ENCODE peak calls at places on chromosomes 6 and 20, in four cellular contexts. X is sigmoid colon; T is CD8-positive, alpha-beta T cell; B is small intestine. P is an unnamed sample. For H3K4me1 and H3K27me3, the result is how much of the 10 kb centered on the place peaks cover.

GRCh38 chr6:37137201-37137880 is 32.6 kb upstream of the PIM1 start:
- DNase-seq in X (peak), T (peak), B (no peak), P (peak)

GRCh38 chr6:5517781-5518180 is 256.5 kb downstream of the FARS2 start:
- DNase-seq in X (no peak), T (peak), B (no peak), P (peak)

GRCh38 chr6:30206799-30207618 is 6.2 kb downstream of the TRIM26 start:
- DNase-seq in X (peak), T (no peak), B (peak), P (no peak)

GRCh38 chr20:47241345-47241781 is 115.1 kb downstream of the ZMYND8 start:
- DNase-seq in X (peak), T (no peak), B (peak), P (no peak)

GRCh38 chr20:10596726-10597125 is 77.1 kb downstream of the JAG1 start:
- DNase-seq in X (no peak), T (no peak), B (no peak), P (no peak)

GRCh38 chr6:37777272-37777736 is 42.2 kb upstream of the ZFAND3 start:
- DNase-seq in X (no peak), T (no peak), B (no peak), P (no peak)

GRCh38 chr6:27650620-27651370 is 177.9 kb upstream of the ZNF184 start:
- DNase-seq in X (no peak), T (no peak), B (no peak), P (no peak)

GRCh38 chr20:24812356-24812755 is 136.7 kb upstream of the CST7 start:
- DNase-seq in X (no peak), T (no peak), B (no peak), P (no peak)

GRCh38 chr6:80382796-80383195 is 276.3 kb downstream of the BCKDHB start:
- DNase-seq in X (no peak), T (no peak), B (no peak), P (no peak)

GRCh38 chr6:31559958-31560696 is 12.0 kb upstream of the LTA start:
- DNase-seq in X (peak), T (peak), B (peak), P (no peak)

GRCh38 chr6:90217621-90218496 is 78.8 kb downstream of the BACH2 start:
- DNase-seq in X (no peak), T (peak), B (peak), P (peak)

GRCh38 chr6:16623733-16624132 is 137.5 kb downstream of the ATXN1 start:
- DNase-seq in X (no peak), T (no peak), B (no peak), P (no peak)

GRCh38 chr6:71404145-71404966 is 115.7 kb downstream of the OGFRL1 start:
- DNase-seq in X (no peak), T (no peak), B (peak), P (no peak)

GRCh38 chr6:127148511-127148910 is 30.0 kb downstream of the RSPO3 start:
- DNase-seq in X (no peak), T (no peak), B (no peak), P (no peak)

GRCh38 chr6:108831104-108831503 is 17.1 kb upstream of the ARMC2 start:
- DNase-seq in X (no peak), T (no peak), B (no peak), P (no peak)

GRCh38 chr6:158047120-158047518 is 65.5 kb downstream of the SYNJ2 start:
- DNase-seq in X (no peak), T (peak), B (peak), P (peak)

GRCh38 chr6:49966334-49966733 is 2.4 kb upstream of the DEFB114 start:
- DNase-seq in X (no peak), T (no peak), B (no peak), P (no peak)

GRCh38 chr20:57398231-57398821 is 7.1 kb downstream of the RBM38 start:
- DNase-seq in X (peak), T (peak), B (peak), P (peak)

GRCh38 chr6:48087448-48087847 is 23.5 kb downstream of the PTCHD4 start:
- DNase-seq in X (no peak), T (no peak), B (no peak), P (no peak)

GRCh38 chr6:134512946-134513345 is 195.0 kb upstream of the SGK1 start:
- DNase-seq in X (no peak), T (no peak), B (no peak), P (no peak)

GRCh38 chr6:127207591-127208120 is 59.0 kb upstream of the RNF146 start:
- DNase-seq in X (no peak), T (no peak), B (no peak), P (no peak)

GRCh38 chr6:85726206-85726605 is 83.5 kb upstream of the SYNCRIP start:
- DNase-seq in X (no peak), T (no peak), B (no peak), P (no peak)

GRCh38 chr6:29461021-29461814 is 4.3 kb downstream of the OR2H1 start:
- DNase-seq in X (no peak), T (no peak), B (no peak), P (no peak)

GRCh38 chr6:39301606-39302005 is 12.6 kb downstream of the KCNK17 start:
- DNase-seq in X (no peak), T (no peak), B (no peak), P (no peak)

GRCh38 chr6:6688283-6688682 is 99.8 kb downstream of the LY86 start:
- DNase-seq in X (no peak), T (no peak), B (no peak), P (no peak)

GRCh38 chr20:34017610-34018009 is 23.9 kb downstream of the RALY start:
- DNase-seq in X (no peak), T (no peak), B (no peak), P (no peak)

GRCh38 chr6:155351273-155352129 is 37.2 kb upstream of the TFB1M start:
- DNase-seq in X (no peak), T (no peak), B (no peak), P (no peak)

GRCh38 chr6:16437095-16437494 is 198.7 kb downstream of the GMPR start:
- DNase-seq in X (no peak), T (no peak), B (no peak), P (no peak)

GRCh38 chr20:23132930-23133559 is 46.9 kb upstream of the CD93 start:
- DNase-seq in X (peak), T (no peak), B (no peak), P (no peak)

GRCh38 chr6:111680013-111680712 is 74.5 kb upstream of the TRAF3IP2 start:
- DNase-seq in X (no peak), T (no peak), B (no peak), P (no peak)

GRCh38 chr6:114432380-114432779 is 89.6 kb upstream of the HS3ST5 start:
- DNase-seq in X (no peak), T (no peak), B (no peak), P (no peak)

GRCh38 chr6:152313542-152314482 is 323.4 kb downstream of the SYNE1 start:
- DNase-seq in X (no peak), T (no peak), B (no peak), P (no peak)

GRCh38 chr20:13262701-13263335 is 41.7 kb downstream of the ISM1 start:
- DNase-seq in X (no peak), T (no peak), B (no peak), P (no peak)

GRCh38 chr6:25717856-25718740 is 36.4 kb upstream of the SLC17A4 start:
- DNase-seq in X (no peak), T (no peak), B (peak), P (peak)

GRCh38 chr20:828987-829386 is 4.5 kb upstream of the FAM110A start:
- DNase-seq in X (peak), T (no peak), B (peak), P (no peak)

GRCh38 chr6:12051861-12052368 is 39.8 kb downstream of the HIVEP1 start:
- DNase-seq in X (no peak), T (peak), B (no peak), P (peak)

GRCh38 chr6:33421344-33421643 is 1.4 kb downstream of the SYNGAP1 start:
- DNase-seq in X (no peak), T (no peak), B (no peak), P (no peak)
- H3K4me3 ChIP-seq in X (no peak), T (no peak), B (no peak), P (no peak)

GRCh38 chr20:31664696-31665354 is 27.1 kb downstream of the COX4I2 start:
- DNase-seq in X (no peak), T (no peak), B (no peak), P (no peak)
- H3K4me1 ChIP-seq in X (half or more), T (under half), B (under half), P (under half)

GRCh38 chr20:62225026-62225425 is 4.9 kb upstream of the HRH3 start:
- DNase-seq in X (no peak), T (no peak), B (no peak), P (no peak)
- H3K27me3 ChIP-seq in X (half or more), T (under half), B (under half), P (under half)

DNA sequence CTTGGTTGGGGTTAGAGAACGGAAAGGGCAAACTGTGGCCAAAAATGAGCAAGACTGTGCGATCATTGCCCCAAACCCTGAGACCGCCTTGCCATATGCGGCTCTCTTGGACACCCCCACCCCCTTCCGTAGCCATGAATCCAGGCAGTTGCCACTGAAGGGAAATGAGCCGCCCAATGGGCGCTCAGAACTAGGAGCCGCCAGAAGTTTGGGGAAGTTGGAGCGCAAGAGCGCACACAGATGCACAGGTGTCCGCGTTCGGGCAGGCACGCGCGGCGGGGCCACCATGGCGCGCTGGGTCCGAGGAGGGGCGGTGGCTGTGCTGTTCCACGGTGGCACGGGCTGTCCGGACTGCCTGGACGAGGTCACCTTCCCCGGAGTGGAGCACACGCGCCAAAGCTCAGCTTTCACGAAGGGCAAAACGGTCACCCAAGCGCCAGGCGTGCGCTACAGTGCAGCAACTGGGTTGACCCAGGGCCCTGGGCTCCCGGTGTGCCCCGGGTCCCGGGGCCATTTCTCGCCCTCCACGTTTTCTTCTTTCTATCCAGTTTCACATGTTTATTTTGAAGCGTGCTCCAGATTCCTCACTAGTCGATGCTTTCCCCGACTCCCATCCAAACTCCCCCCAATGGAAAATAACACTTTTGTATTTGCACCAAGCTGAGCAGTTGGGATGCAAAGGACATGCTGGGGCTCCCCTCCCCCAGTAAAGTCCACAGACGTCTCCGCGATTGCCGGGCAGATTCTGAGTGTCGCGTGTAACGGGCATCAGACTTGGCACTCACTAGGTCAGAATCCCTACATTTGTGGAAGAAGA is 903 bp upstream of the PDE10A start:
- DNase-seq in X (no peak), T (no peak), B (no peak), P (no peak)
- H3K4me3 ChIP-seq in X (peak), T (no peak), B (no peak), P (no peak)

GRCh38 chr6:144347447-144347758 is 62.3 kb downstream of the UTRN start:
- DNase-seq in X (no peak), T (no peak), B (no peak), P (no peak)
- H3K4me1 ChIP-seq in X (under half), T (half or more), B (under half), P (half or more)

GRCh38 chr20:63253438-63254236 is 626 bp downstream of the NKAIN4 start:
- DNase-seq in X (no peak), T (no peak), B (no peak), P (no peak)
- H3K27me3 ChIP-seq in X (half or more), T (under half), B (under half), P (under half)

GRCh38 chr6:132414761-132415160 is 13.5 kb upstream of the MOXD1 start:
- DNase-seq in X (no peak), T (no peak), B (no peak), P (no peak)
- H3K4me3 ChIP-seq in X (no peak), T (no peak), B (no peak), P (no peak)

GRCh38 chr6:34231566-34232336 is 4.9 kb upstream of the HMGA1 start:
- DNase-seq in X (no peak), T (no peak), B (no peak), P (no peak)
- H3K4me1 ChIP-seq in X (under half), T (under half), B (under half), P (under half)

DNA sequence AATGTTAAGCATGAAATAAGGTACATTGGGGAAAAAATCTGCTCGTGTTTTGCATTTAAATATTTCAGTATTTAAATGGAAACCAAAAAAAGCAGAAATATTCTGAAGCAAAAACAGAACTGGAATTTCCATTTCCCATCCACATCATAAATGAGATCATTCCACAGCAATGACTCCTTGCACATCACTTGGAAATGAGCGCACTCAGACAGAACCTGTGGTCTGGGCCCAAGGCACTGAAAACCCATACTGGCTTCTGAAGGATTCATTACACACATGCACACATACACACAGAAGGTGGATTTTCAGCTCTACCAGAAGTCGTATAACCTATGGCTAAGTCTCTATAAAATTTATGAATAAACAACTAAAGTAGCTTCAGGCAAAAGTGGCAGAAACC is 174.8 kb downstream of the IBTK start:
- DNase-seq in X (no peak), T (no peak), B (no peak), P (no peak)
- H3K27me3 ChIP-seq in X (under half), T (under half), B (under half), P (under half)

GRCh38 chr20:2751868-2752630 is 48.4 kb downstream of the CPXM1 start:
- DNase-seq in X (peak), T (peak), B (peak), P (peak)

GRCh38 chr20:2749343-2749950 is 51.0 kb downstream of the CPXM1 start:
- DNase-seq in X (peak), T (no peak), B (no peak), P (no peak)

GRCh38 chr20:2749951-2750342 is 50.5 kb downstream of the CPXM1 start:
- DNase-seq in X (peak), T (no peak), B (peak), P (no peak)

GRCh38 chr20:2751347-2751867 is 49.0 kb downstream of the CPXM1 start:
- DNase-seq in X (peak), T (no peak), B (peak), P (no peak)

DNA sequence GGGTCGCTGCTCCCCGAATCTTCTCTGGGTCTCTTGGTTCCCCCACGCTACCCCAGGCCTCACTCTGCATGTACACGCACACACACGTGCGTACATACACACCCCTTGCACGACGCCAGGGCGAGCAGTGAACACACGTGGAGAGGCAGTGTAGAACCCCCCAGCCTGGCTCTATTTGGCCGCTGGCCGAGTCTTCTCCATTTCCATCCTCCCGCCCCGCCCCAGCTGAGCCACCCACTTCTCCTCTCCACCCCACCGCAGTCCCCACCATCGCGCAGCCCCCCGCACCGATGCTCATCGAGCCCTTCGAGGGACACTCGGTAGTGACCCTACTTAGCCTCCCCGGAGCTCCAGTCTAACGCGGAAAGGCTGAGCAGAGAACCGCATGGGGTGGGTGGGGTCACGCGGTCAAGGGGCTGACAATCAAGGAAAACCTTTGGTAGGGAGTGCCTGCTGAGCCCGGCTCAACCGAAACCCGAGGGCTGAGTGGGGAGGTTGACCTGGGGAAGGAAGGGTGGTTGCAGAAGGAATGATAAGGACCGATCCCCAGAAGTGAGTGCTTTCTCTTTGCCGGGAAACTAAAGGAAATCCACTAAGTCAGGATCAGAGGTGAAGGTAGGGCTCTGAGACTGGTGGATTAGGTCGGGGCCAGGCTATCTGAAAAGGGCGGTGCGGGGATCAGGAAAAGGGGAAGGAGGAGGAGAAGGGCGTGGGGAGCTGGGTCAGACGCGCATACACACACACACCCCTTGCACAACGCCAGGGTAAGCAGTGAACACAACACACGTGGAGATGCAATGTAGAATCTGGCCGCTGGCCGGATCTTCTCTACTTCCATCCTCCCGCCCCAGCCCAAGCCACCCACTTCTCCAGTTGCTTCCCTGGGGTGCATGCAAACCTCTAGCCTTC is 49.8 kb downstream of the CPXM1 start:
- DNase-seq in X (peak), T (no peak), B (peak), P (no peak)
- H3K4me3 ChIP-seq in X (peak), T (peak), B (peak), P (peak)

P was measured in CD8-positive, alpha-beta memory T cell.